ENCODE peak calls at places on chromosomes 5 and 9, in seven cellular contexts. P, K, G, D, H, Y and T are unnamed samples.

GRCh38 chr5:127186657-127187056 is 103.9 kb upstream of the MEGF10 start:
- DNase-seq in K (no peak), G (no peak), P (peak), D (no peak), Y (no peak), H (no peak), T (peak)

GRCh38 chr5:15440434-15440833 is 59.5 kb upstream of the FBXL7 start:
- DNase-seq in Y (peak), D (no peak), H (no peak), K (no peak), G (no peak), P (peak), T (no peak)

GRCh38 chr9:106309925-106310324 is 553.0 kb upstream of the ZNF462 start:
- DNase-seq in G (no peak), K (no peak), P (no peak), D (no peak), H (no peak), Y (no peak), T (no peak)

GRCh38 chr9:122032346-122032745 is 60.8 kb downstream of the TTLL11 start:
- DNase-seq in D (no peak), Y (no peak), H (no peak), G (no peak), P (no peak), K (no peak), T (no peak)

GRCh38 chr5:45796959-45797553 is 100.9 kb upstream of the HCN1 start:
- DNase-seq in G (no peak), H (no peak), K (no peak), Y (no peak), D (no peak), P (no peak), T (no peak)

GRCh38 chr5:109740329-109740728 is 50.6 kb downstream of the MAN2A1 start:
- DNase-seq in H (peak), G (peak), D (no peak), P (no peak), K (no peak), Y (no peak), T (peak)

GRCh38 chr5:1118231-1118698 is 6.4 kb upstream of the SLC12A7 start:
- DNase-seq in K (no peak), D (peak), G (peak), Y (peak), P (no peak), H (no peak), T (no peak)

GRCh38 chr9:135703726-135704125 is 1.7 kb downstream of the KCNT1 start:
- DNase-seq in G (no peak), K (no peak), P (no peak), Y (no peak), D (no peak), H (no peak), T (no peak)

GRCh38 chr9:86099695-86100364 is 472 bp upstream of the GOLM1 start:
- DNase-seq in H (no peak), K (peak), G (peak), D (no peak), P (peak), Y (peak), T (peak)

GRCh38 chr5:40736103-40736875 is 19.5 kb downstream of the TTC33 start:
- DNase-seq in H (no peak), K (peak), P (peak), Y (peak), G (peak), D (no peak), T (peak)

GRCh38 chr9:79701651-79702050 is 129.9 kb downstream of the TLE4 start:
- DNase-seq in D (no peak), Y (no peak), H (no peak), K (no peak), G (no peak), P (no peak), T (no peak)

GRCh38 chr9:125971050-125971449 is 223.9 kb downstream of the PBX3 start:
- DNase-seq in G (no peak), P (no peak), Y (no peak), K (no peak), H (no peak), D (no peak), T (no peak)

GRCh38 chr5:151589878-151590570 is 1.1 kb downstream of the FAT2 start:
- DNase-seq in P (no peak), Y (no peak), K (no peak), D (no peak), G (no peak), H (no peak), T (no peak)

GRCh38 chr5:175254155-175254554 is 189.8 kb downstream of the DRD1 start:
- DNase-seq in P (peak), G (peak), Y (peak), H (no peak), D (no peak), K (no peak), T (peak)

GRCh38 chr9:104961238-104961637 is 33.3 kb upstream of the ABCA1 start:
- DNase-seq in G (peak), H (peak), Y (peak), D (no peak), K (no peak), P (no peak), T (peak)

GRCh38 chr5:150637245-150638052 is 3.0 kb upstream of the SYNPO start:
- DNase-seq in Y (peak), D (no peak), P (peak), K (no peak), H (no peak), G (peak), T (peak)

GRCh38 chr9:98146101-98146991 is 27.3 kb upstream of the TRIM14 start:
- DNase-seq in P (peak), D (no peak), K (no peak), H (peak), G (peak), Y (peak), T (no peak)

GRCh38 chr9:98708103-98708932 is 417 bp downstream of the GABBR2 start:
- DNase-seq in D (no peak), G (no peak), H (no peak), K (no peak), P (no peak), Y (no peak), T (no peak)

GRCh38 chr9:128808543-128808942 is 9.8 kb upstream of the ENDOG start:
- DNase-seq in Y (no peak), G (no peak), D (no peak), H (no peak), P (no peak), K (no peak), T (no peak)

GRCh38 chr5:54610197-54610898 is 92.8 kb downstream of the SNX18 start:
- DNase-seq in D (no peak), Y (no peak), G (no peak), P (no peak), H (peak), K (no peak), T (no peak)

GRCh38 chr5:68252678-68253520 is 37.3 kb downstream of the PIK3R1 start:
- DNase-seq in K (peak), P (peak), H (no peak), Y (peak), D (peak), G (peak), T (peak)

GRCh38 chr5:155728146-155728856 is 598.7 kb upstream of the SGCD start:
- DNase-seq in G (peak), P (no peak), Y (peak), K (no peak), D (peak), H (no peak), T (peak)

GRCh38 chr9:121992571-121993212 is 100.4 kb downstream of the TTLL11 start:
- DNase-seq in K (peak), H (no peak), P (peak), D (peak), G (peak), Y (peak), T (peak)

GRCh38 chr9:136940526-136941230 is 3.9 kb downstream of the FBXW5 start:
- DNase-seq in P (no peak), K (no peak), D (peak), Y (no peak), H (no peak), G (no peak), T (no peak)

GRCh38 chr5:8981496-8981895 is 564.4 kb downstream of the SEMA5A start:
- DNase-seq in Y (peak), D (no peak), P (peak), H (no peak), K (no peak), G (peak), T (peak)

GRCh38 chr9:2970864-2971263 is 127.0 kb upstream of the PUM3 start:
- DNase-seq in K (no peak), P (no peak), G (no peak), D (no peak), Y (no peak), H (no peak), T (no peak)

GRCh38 chr5:98510111-98510510 is 263.4 kb upstream of the RGMB start:
- DNase-seq in P (peak), G (peak), H (no peak), D (no peak), K (no peak), Y (peak), T (no peak)

GRCh38 chr9:34413229-34413852 is 36.6 kb upstream of the MYORG start:
- DNase-seq in G (peak), K (no peak), P (peak), Y (peak), D (no peak), H (no peak), T (peak)

GRCh38 chr9:136326777-136327312 is 494 bp upstream of the GPSM1 start:
- DNase-seq in Y (no peak), P (no peak), H (no peak), D (no peak), K (no peak), G (no peak), T (peak)

GRCh38 chr9:113808391-113809191 is 67.5 kb upstream of the ZNF618 start:
- DNase-seq in D (peak), H (no peak), P (peak), K (peak), G (peak), Y (peak), T (peak)

GRCh38 chr5:33238826-33239670 is 201.7 kb upstream of the TARS1 start:
- DNase-seq in P (peak), K (no peak), H (no peak), G (no peak), Y (peak), D (no peak), T (no peak)

GRCh38 chr5:93006915-93007314 is 574.1 kb downstream of the NR2F1-AS1 start:
- DNase-seq in H (no peak), P (no peak), K (no peak), Y (no peak), G (peak), D (no peak), T (no peak)

GRCh38 chr9:125889524-125890473 is 142.6 kb downstream of the PBX3 start:
- DNase-seq in P (peak), K (no peak), Y (peak), H (peak), G (peak), D (peak), T (peak)

GRCh38 chr5:44663991-44664710 is 144.6 kb upstream of the MRPS30 start:
- DNase-seq in P (no peak), H (no peak), G (no peak), D (peak), K (no peak), Y (no peak), T (no peak)

GRCh38 chr5:119398713-119399492 is 43.1 kb downstream of the TNFAIP8 start:
- DNase-seq in Y (peak), D (peak), H (no peak), P (peak), K (no peak), G (no peak), T (no peak)

GRCh38 chr5:134714120-134714519 is 24.2 kb upstream of the CAMLG start:
- DNase-seq in H (no peak), K (no peak), P (no peak), Y (no peak), D (no peak), G (no peak), T (no peak)

GRCh38 chr5:157665467-157666085 is 5.8 kb upstream of the C5orf52 start:
- DNase-seq in Y (peak), H (no peak), P (peak), G (peak), K (peak), D (no peak), T (peak)

GRCh38 chr5:128665747-128666355 is 127.8 kb upstream of the FBN2 start:
- DNase-seq in P (no peak), K (no peak), H (no peak), Y (no peak), G (no peak), D (no peak), T (no peak)

GRCh38 chr5:128669803-128670202 is 131.8 kb upstream of the FBN2 start:
- DNase-seq in D (no peak), Y (peak), P (no peak), K (no peak), G (no peak), H (no peak), T (no peak)

GRCh38 chr5:128668921-128669320 is 130.9 kb upstream of the FBN2 start:
- DNase-seq in K (no peak), P (no peak), D (no peak), G (no peak), H (no peak), Y (no peak), T (no peak)

GRCh38 chr5:128667751-128668150 is 129.7 kb upstream of the FBN2 start:
- DNase-seq in D (no peak), H (no peak), K (no peak), G (no peak), P (no peak), Y (no peak), T (no peak)

DNA sequence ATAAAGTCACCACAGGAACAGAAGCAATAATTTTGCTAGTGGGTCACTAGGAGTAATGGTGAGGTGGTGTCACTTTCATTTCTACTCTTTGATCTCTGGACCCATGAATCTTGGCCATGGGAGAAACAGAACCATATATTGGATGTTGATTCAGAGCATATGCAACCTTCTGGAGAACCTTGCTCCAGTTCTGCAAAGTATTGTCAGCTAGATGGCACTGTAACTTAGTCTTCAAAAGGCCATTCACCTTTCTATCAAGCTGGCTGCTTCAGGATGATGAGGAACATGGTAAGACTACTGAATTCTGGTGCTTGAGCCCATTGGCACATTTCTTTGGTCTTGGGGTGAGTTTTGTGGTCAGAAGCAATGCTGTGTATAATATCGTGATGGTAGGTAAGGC is 129.1 kb upstream of the FBN2 start:
- DNase-seq in Y (no peak), G (no peak), K (no peak), H (no peak), D (no peak), P (no peak), T (no peak)
- TF ChIP-seq CTCF in Y (peak), G (no peak), K (peak), H (peak), D (no peak), P (no peak), T (peak)

DNA sequence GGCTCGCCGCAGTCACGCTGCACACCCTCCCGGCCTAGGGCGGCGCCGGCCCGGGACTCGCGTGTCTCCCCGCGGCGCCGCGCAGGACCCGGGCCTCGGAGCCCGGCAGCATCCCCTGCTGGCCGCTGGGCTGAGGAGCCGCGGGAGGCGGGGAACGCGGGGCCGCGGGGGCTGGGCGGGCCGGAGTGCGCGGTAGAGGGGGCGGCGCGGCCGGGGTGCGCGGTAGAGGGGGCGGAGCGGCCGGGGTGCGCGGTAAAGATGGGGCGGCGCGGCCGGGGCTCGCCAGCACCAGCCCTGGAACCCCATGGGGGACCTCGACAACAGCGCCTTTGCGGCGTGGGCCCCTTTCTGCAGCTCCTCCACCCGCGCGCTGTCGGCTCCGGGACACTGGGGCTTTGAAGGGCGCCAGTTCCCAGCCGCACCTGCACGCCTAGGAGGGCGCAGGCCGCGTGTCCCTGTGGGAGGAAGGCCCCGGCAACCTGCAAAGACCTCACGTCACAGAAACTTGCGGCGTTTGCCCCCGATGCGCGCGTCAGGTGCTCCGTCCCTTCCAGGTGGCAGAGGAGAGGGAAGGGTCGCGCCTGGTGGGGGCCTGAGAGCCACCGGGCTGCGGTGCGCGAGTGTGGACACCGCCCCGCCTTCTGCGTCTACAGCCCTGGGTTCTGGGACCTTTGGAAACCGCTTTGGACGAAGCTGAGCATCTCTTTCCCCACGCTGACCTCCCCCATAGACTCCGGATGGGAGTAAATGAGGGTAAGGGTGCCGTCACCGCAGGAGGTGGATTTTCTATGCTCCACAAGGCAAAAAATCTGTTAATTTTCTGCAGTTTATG is 49.6 kb downstream of the NSUN2 start:
- DNase-seq in H (peak), Y (peak), G (no peak), P (no peak), D (peak), K (no peak), T (no peak)
- TF ChIP-seq CTCF in H (no peak), Y (no peak), G (peak), P (peak), D (peak), K (no peak), T (peak)

GRCh38 chr9:27534131-27534530 is 4.5 kb upstream of the MOB3B start:
- DNase-seq in G (no peak), Y (no peak), D (no peak), P (no peak), K (no peak), H (no peak), T (no peak)

GRCh38 chr9:27536168-27536567 is 6.6 kb upstream of the MOB3B start:
- DNase-seq in G (no peak), P (no peak), Y (no peak), H (no peak), K (no peak), D (no peak), T (no peak)

GRCh38 chr9:27534658-27535209 is 5.1 kb upstream of the MOB3B start:
- DNase-seq in H (no peak), K (no peak), P (no peak), G (no peak), Y (no peak), D (no peak), T (no peak)

GRCh38 chr9:27537027-27537435 is 7.4 kb upstream of the MOB3B start:
- DNase-seq in H (no peak), D (peak), K (no peak), P (no peak), G (no peak), Y (no peak), T (no peak)

DNA sequence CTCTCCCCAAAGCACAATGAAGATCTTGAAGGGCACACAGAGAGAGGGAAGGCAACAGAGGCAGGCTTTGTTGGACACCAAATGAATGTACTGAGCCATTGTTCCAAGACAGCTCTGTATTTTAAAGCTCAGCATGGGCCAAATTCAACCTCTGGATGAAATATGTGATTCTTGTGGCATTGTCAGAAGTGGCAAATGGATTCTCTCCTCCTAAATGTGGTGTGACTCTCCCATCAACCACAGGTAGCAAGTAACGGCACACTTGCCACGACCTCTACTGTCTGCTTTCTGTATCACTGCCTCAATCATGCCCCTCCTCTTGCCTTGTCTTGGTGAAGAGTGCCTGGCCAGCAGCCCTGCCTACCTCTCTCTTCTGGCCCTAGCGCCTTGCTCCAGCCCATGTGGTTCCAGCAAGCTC is 6.1 kb upstream of the MOB3B start:
- DNase-seq in K (no peak), D (no peak), G (no peak), Y (no peak), P (no peak), H (no peak), T (no peak)
- TF ChIP-seq CTCF in K (peak), D (no peak), G (no peak), Y (peak), P (no peak), H (peak), T (no peak)

GRCh38 chr9:36969216-36969771 is 64.8 kb downstream of the PAX5 start:
- DNase-seq in H (no peak), Y (no peak), K (no peak), G (no peak), D (no peak), P (no peak), T (no peak)

GRCh38 chr9:36971935-36972488 is 62.1 kb downstream of the PAX5 start:
- DNase-seq in Y (no peak), D (no peak), G (no peak), K (no peak), H (no peak), P (no peak), T (no peak)

GRCh38 chr9:36970007-36970888 is 63.8 kb downstream of the PAX5 start:
- DNase-seq in D (no peak), K (no peak), H (no peak), Y (no peak), G (no peak), P (no peak), T (no peak)

GRCh38 chr9:36976371-36977030 is 57.6 kb downstream of the PAX5 start:
- DNase-seq in G (no peak), H (no peak), Y (no peak), D (no peak), P (no peak), K (no peak), T (no peak)

DNA sequence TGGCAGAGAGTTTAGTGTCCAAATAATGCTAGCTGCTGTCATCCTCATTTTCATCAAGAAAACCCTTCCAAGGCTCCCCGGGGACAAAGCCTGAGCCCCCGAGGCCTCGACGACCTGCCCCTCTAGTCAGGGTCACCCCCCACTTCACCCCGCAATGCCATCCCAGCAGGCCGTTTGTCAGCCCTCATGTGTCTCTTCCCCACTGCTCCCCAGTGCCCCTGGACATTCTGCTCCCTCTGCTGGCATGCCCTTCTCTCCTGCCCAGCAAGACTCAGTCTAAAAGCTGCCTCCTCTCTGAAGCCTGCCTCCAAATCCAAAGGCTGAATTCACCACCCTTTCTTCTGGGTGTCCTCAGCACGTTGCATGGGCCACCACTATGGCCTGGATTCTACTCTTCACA is 59.3 kb downstream of the PAX5 start:
- DNase-seq in Y (no peak), K (no peak), H (no peak), D (no peak), G (no peak), P (no peak), T (no peak)
- TF ChIP-seq CTCF in Y (peak), K (peak), H (peak), D (no peak), G (peak), P (no peak), T (peak)